ENCODE peak calls at places on chromosomes 2 and 18, in eight cellular contexts. E is fibroblast of mammary gland; O is HFF-Myc; K is effector memory CD4-positive, alpha-beta T cell; J is mesendoderm; C is right cardiac atrium; L is colonic mucosa; S is CD4-positive, alpha-beta memory T cell. T is an unnamed sample.

GRCh38 chr2:65103013-65103720 is 26.7 kb downstream of the RAB1A start:
- DNase-seq in J (no peak), E (no peak), C (no peak), O (no peak), L (no peak), K (no peak), S (no peak), T (peak; percentile 19)

GRCh38 chr2:109218792-109219126 is 89.8 kb downstream of the SH3RF3 start:
- DNase-seq in C (no peak), E (no peak), S (no peak), J (no peak), L (no peak), O (no peak), K (no peak), T (no peak)

GRCh38 chr2:73290049-73290839 is 3.1 kb downstream of the EGR4 start:
- DNase-seq in J (peak; percentile 73), L (peak; percentile 30), E (peak; percentile 46), S (peak; percentile 49), K (no peak), O (no peak), C (no peak), T (peak; percentile 39)

GRCh38 chr2:12317853-12318426 is 398.8 kb upstream of the TRIB2 start:
- DNase-seq in O (peak; percentile 79), K (no peak), C (no peak), S (no peak), J (no peak), E (peak; percentile 98), L (peak; percentile 45), T (peak; percentile 97)

GRCh38 chr2:774436-774835 is 97.2 kb upstream of the TMEM18 start:
- DNase-seq in K (no peak), O (no peak), C (no peak), E (no peak), J (peak; percentile 60), S (no peak), L (no peak), T (no peak)

GRCh38 chr18:28108801-28109200 is 68.1 kb downstream of the CDH2 start:
- DNase-seq in E (peak; percentile 41), J (peak; percentile 54), L (no peak), C (no peak), O (no peak), S (no peak), K (no peak), T (no peak)

GRCh38 chr2:234620018-234620417 is 123.1 kb upstream of the ARL4C start:
- DNase-seq in O (no peak), L (no peak), C (no peak), K (no peak), S (no peak), E (no peak), J (no peak), T (peak; percentile 82)

GRCh38 chr2:23513881-23514793 is 129.2 kb downstream of the KLHL29 start:
- DNase-seq in J (no peak), O (no peak), E (no peak), L (no peak), C (peak; percentile 8), K (no peak), S (no peak), T (peak; percentile 73)

GRCh38 chr2:206955253-206955652 is 15.9 kb downstream of the CPO start:
- DNase-seq in S (no peak), K (no peak), E (no peak), L (no peak), J (peak; percentile 95), O (no peak), C (no peak), T (no peak)

GRCh38 chr2:158726906-158727592 is 68.1 kb upstream of the DAPL1 start:
- DNase-seq in K (no peak), S (no peak), O (no peak), J (no peak), C (no peak), L (no peak), E (peak; percentile 31), T (peak; percentile 3)

GRCh38 chr2:128455710-128456050 is 137.0 kb upstream of the HS6ST1 start:
- DNase-seq in S (no peak), J (no peak), O (no peak), K (no peak), E (no peak), L (no peak), C (peak; percentile 19), T (no peak)

GRCh38 chr2:172735646-172736418 is at the start of gene RAPGEF4:
- DNase-seq in S (no peak), L (no peak), K (no peak), J (peak; percentile 17), O (no peak), E (no peak), C (peak; percentile 39), T (no peak)

GRCh38 chr2:128437181-128437520 is 118.5 kb upstream of the HS6ST1 start:
- DNase-seq in E (no peak), L (no peak), O (no peak), K (no peak), S (no peak), J (no peak), C (peak; percentile 36), T (no peak)

GRCh38 chr18:75282746-75283145 is 72.1 kb downstream of the TSHZ1 start:
- DNase-seq in S (no peak), K (no peak), J (no peak), C (no peak), E (no peak), L (no peak), O (no peak), T (no peak)

GRCh38 chr2:203672856-203673255 is 33.6 kb upstream of the CD28 start:
- DNase-seq in K (no peak), L (no peak), S (no peak), E (no peak), J (no peak), C (no peak), O (no peak), T (peak; percentile 39)

GRCh38 chr18:24413148-24413547 is 13.3 kb upstream of the IMPACT start:
- DNase-seq in L (no peak), J (peak; percentile 65), C (no peak), O (no peak), K (no peak), E (no peak), S (no peak), T (peak; percentile 20)

GRCh38 chr18:48950536-48951447 is at the start of gene SMAD7:
- DNase-seq in O (no peak), C (peak; percentile 80), L (no peak), E (no peak), K (no peak), S (no peak), J (no peak), T (peak; percentile 52)

GRCh38 chr2:105783151-105783738 is 38.5 kb downstream of the NCK2 start:
- DNase-seq in J (no peak), L (no peak), O (no peak), K (no peak), S (no peak), C (no peak), E (no peak), T (no peak)

GRCh38 chr2:133097666-133098065 is 427.7 kb upstream of the LYPD1 start:
- DNase-seq in L (no peak), O (no peak), K (no peak), E (no peak), J (no peak), C (no peak), S (no peak), T (peak; percentile 61)

GRCh38 chr2:241088376-241088775 is 13.7 kb downstream of the MTERF4 start:
- DNase-seq in S (no peak), C (no peak), L (no peak), E (no peak), J (no peak), O (no peak), K (no peak), T (no peak)
- H3K4me3 ChIP-seq in S (no peak overlapping the region), C (no peak overlapping the region), L (no peak overlapping the region), E (no peak overlapping the region), J (no peak overlapping the region), O (no peak overlapping the region), K (no peak overlapping the region), T (no peak overlapping the region)

GRCh38 chr2:219252900-219253752 is at the start of gene TUBA4B:
- DNase-seq in E (no peak), C (peak; percentile 79), K (no peak), O (no peak), S (peak; percentile 47), J (peak; percentile 73), L (peak; percentile 63), T (no peak)

GRCh38 chr2:219252570-219252899 is 508 bp upstream of the TUBA4B start:
- DNase-seq in O (no peak), L (peak; percentile 47), S (no peak), C (no peak), K (no peak), J (no peak), E (no peak), T (no peak)

GRCh38 chr2:219250044-219250781 is 2.8 kb upstream of the TUBA4B start:
- DNase-seq in K (no peak), C (peak; percentile 54), S (no peak), O (no peak), E (no peak), J (no peak), L (peak; percentile 24), T (no peak)

GRCh38 chr2:219251656-219252055 is 1.4 kb upstream of the TUBA4B start:
- DNase-seq in C (no peak), L (no peak), S (no peak), K (no peak), E (no peak), J (peak; percentile 34), O (no peak), T (no peak)

GRCh38 chr2:219252084-219252483 is 959 bp upstream of the TUBA4B start:
- DNase-seq in S (no peak), O (no peak), E (no peak), K (peak; percentile 26), J (no peak), L (peak; percentile 43), C (peak; percentile 27), T (no peak)
- H3K4me3 ChIP-seq in S (peak overlapping the region; percentile 94), O (peak overlapping the region; percentile 48), E (no peak overlapping the region), K (peak overlapping the region; percentile 87), J (no peak overlapping the region), L (peak overlapping the region; percentile 89), C (no peak overlapping the region), T (no peak overlapping the region)

GRCh38 chr18:79246309-79247108 is 149.2 kb upstream of the NFATC1 start:
- DNase-seq in O (peak; percentile 36), J (peak; percentile 87), E (peak; percentile 77), S (peak; percentile 80), C (peak; percentile 86), K (peak; percentile 61), L (peak; percentile 57), T (peak; percentile 64)
- H3K4me3 ChIP-seq in O (no peak overlapping the region), J (no peak overlapping the region), E (peak overlapping the region; percentile 12), S (no peak overlapping the region), C (no peak overlapping the region), K (peak overlapping the region; percentile 20), L (no peak overlapping the region), T (peak overlapping the region; percentile 46)

GRCh38 chr2:60936757-60937156 is 55.4 kb downstream of the REL start:
- DNase-seq in E (no peak), O (no peak), K (no peak), C (peak; percentile 49), L (no peak), S (no peak), J (no peak), T (no peak)

GRCh38 chr2:60939622-60940021 is 58.2 kb downstream of the REL start:
- DNase-seq in E (no peak), O (no peak), C (no peak), L (no peak), S (no peak), K (no peak), J (no peak), T (no peak)

GRCh38 chr2:60932954-60933353 is 51.6 kb downstream of the REL start:
- DNase-seq in K (no peak), S (no peak), L (no peak), E (no peak), C (no peak), J (no peak), O (no peak), T (no peak)

GRCh38 chr2:60938301-60938700 is 56.9 kb downstream of the REL start:
- DNase-seq in S (no peak), E (no peak), L (no peak), O (no peak), J (no peak), K (no peak), C (no peak), T (no peak)

GRCh38 chr2:60934153-60934722 is 52.9 kb downstream of the REL start:
- DNase-seq in E (peak; percentile 24), C (no peak), J (no peak), L (no peak), S (no peak), K (no peak), O (no peak), T (peak; percentile 39)
- H3K4me3 ChIP-seq in E (no peak overlapping the region), C (no peak overlapping the region), J (no peak overlapping the region), L (no peak overlapping the region), S (no peak overlapping the region), K (no peak overlapping the region), O (no peak overlapping the region), T (no peak overlapping the region)

T was measured in fibroblast of villous mesenchyme.